ENCODE peak calls at places on chromosomes 3 and 15, in six cellular contexts. M, J, T, P, H and B are unnamed samples.

GRCh38 chr3:184156522-184156955 is 1.4 kb downstream of the DVL3 start:
- DNase-seq in M (no peak), J (peak; percentile 53), T (peak; percentile 78), P (no peak), H (peak; percentile 49), B (no peak)

GRCh38 chr15:51349156-51349844 is 7.8 kb downstream of the GLDN start:
- DNase-seq in M (no peak), J (no peak), T (no peak), P (no peak), H (no peak), B (no peak)

GRCh38 chr3:128416578-128417150 is 50.0 kb downstream of the DNAJB8 start:
- DNase-seq in M (peak; percentile 92), J (peak; percentile 78), T (peak; percentile 55), P (no peak), H (peak; percentile 72), B (no peak)

GRCh38 chr3:14780927-14781507 is 37.7 kb upstream of the FGD5 start:
- DNase-seq in M (peak; percentile 74), J (peak; percentile 61), T (no peak), P (peak; percentile 31), H (peak; percentile 43), B (peak; percentile 89)

GRCh38 chr15:42591238-42591936 is 16.0 kb downstream of the STARD9 start:
- DNase-seq in M (no peak), J (peak; percentile 84), T (peak; percentile 33), P (no peak), H (peak; percentile 41), B (peak; percentile 46)

GRCh38 chr15:77416954-77417353 is 3.0 kb downstream of the PEAK1 start:
- DNase-seq in M (no peak), J (no peak), T (no peak), P (no peak), H (no peak), B (no peak)

GRCh38 chr15:48109856-48110531 is 10.8 kb upstream of the SLC24A5 start:
- DNase-seq in M (no peak), J (no peak), T (no peak), P (no peak), H (no peak), B (no peak)

GRCh38 chr3:61991706-61992105 is 381.6 kb downstream of the FEZF2 start:
- DNase-seq in M (no peak), J (no peak), T (no peak), P (no peak), H (no peak), B (no peak)

GRCh38 chr3:29618395-29619291 is 337.8 kb downstream of the RBMS3 start:
- DNase-seq in M (no peak), J (no peak), T (no peak), P (no peak), H (no peak), B (no peak)

GRCh38 chr15:80906159-80906775 is 83.4 kb downstream of the MESD start:
- DNase-seq in M (peak; percentile 44), J (peak; percentile 44), T (no peak), P (no peak), H (no peak), B (no peak)

GRCh38 chr3:23859839-23860382 is 54.2 kb downstream of the UBE2E1 start:
- DNase-seq in M (no peak), J (no peak), T (no peak), P (no peak), H (no peak), B (no peak)

GRCh38 chr15:41150279-41150678 is 34.2 kb upstream of the INO80 start:
- DNase-seq in M (no peak), J (no peak), T (no peak), P (no peak), H (no peak), B (no peak)

GRCh38 chr3:150626148-150626930 is 23.2 kb downstream of the SELENOT start:
- DNase-seq in M (no peak), J (no peak), T (no peak), P (no peak), H (no peak), B (no peak)

GRCh38 chr15:98000249-98001203 is 40.0 kb downstream of the ARRDC4 start:
- DNase-seq in M (no peak), J (no peak), T (no peak), P (no peak), H (no peak), B (no peak)

GRCh38 chr15:69293741-69294615 is 4.7 kb upstream of the PAQR5 start:
- DNase-seq in M (no peak), J (no peak), T (no peak), P (no peak), H (no peak), B (no peak)

GRCh38 chr15:66898656-66899402 is 166.6 kb upstream of the SMAD3 start:
- DNase-seq in M (no peak), J (no peak), T (no peak), P (no peak), H (no peak), B (no peak)

GRCh38 chr3:4419920-4420319 is 47.1 kb downstream of the SUMF1 start:
- DNase-seq in M (no peak), J (no peak), T (no peak), P (no peak), H (no peak), B (no peak)

GRCh38 chr3:4417449-4417848 is 49.6 kb downstream of the SUMF1 start:
- DNase-seq in M (no peak), J (no peak), T (no peak), P (no peak), H (no peak), B (no peak)

GRCh38 chr3:4418156-4418555 is 48.9 kb downstream of the SUMF1 start:
- DNase-seq in M (no peak), J (no peak), T (no peak), P (no peak), H (no peak), B (no peak)

GRCh38 chr3:4419386-4419785 is 47.7 kb downstream of the SUMF1 start:
- DNase-seq in M (no peak), J (no peak), T (no peak), P (no peak), H (no peak), B (no peak)

DNA sequence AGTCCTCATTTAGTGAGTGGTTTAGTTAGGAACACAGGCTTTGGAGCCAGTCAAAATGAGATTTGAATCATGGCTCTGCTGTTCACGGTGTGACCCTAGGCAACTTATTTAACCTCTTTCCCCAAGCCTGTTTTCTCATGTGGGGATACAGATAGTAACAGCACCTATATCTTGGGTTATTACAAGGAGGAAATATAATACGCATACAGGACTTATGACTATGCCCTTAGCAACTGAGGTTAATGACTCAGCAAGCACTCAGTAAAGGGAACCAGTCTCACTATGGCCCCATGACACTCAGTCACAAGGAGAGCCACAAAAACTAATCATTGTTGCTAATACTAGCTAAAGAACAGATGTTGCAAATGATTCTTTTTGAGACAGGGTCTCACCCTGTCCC is 45.9 kb downstream of the SUMF1 start:
- DNase-seq in M (no peak), J (no peak), T (no peak), P (no peak), H (no peak), B (no peak)
- TF ChIP-seq JUND in M (no peak), J (no peak), T (no peak), P (no peak), H (peak; percentile 74), B (no peak)

GRCh38 chr15:89837830-89838178 is 23.2 kb upstream of the ANPEP start:
- DNase-seq in M (no peak), J (no peak), T (no peak), P (no peak), H (no peak), B (peak; percentile 33)

GRCh38 chr15:89839424-89839823 is 24.8 kb upstream of the ANPEP start:
- DNase-seq in M (no peak), J (no peak), T (no peak), P (no peak), H (no peak), B (no peak)

GRCh38 chr15:89836255-89837133 is 21.8 kb upstream of the ANPEP start:
- DNase-seq in M (no peak), J (no peak), T (no peak), P (no peak), H (no peak), B (no peak)

GRCh38 chr15:89835190-89835564 is 20.5 kb upstream of the ANPEP start:
- DNase-seq in M (no peak), J (no peak), T (no peak), P (no peak), H (no peak), B (no peak)

DNA sequence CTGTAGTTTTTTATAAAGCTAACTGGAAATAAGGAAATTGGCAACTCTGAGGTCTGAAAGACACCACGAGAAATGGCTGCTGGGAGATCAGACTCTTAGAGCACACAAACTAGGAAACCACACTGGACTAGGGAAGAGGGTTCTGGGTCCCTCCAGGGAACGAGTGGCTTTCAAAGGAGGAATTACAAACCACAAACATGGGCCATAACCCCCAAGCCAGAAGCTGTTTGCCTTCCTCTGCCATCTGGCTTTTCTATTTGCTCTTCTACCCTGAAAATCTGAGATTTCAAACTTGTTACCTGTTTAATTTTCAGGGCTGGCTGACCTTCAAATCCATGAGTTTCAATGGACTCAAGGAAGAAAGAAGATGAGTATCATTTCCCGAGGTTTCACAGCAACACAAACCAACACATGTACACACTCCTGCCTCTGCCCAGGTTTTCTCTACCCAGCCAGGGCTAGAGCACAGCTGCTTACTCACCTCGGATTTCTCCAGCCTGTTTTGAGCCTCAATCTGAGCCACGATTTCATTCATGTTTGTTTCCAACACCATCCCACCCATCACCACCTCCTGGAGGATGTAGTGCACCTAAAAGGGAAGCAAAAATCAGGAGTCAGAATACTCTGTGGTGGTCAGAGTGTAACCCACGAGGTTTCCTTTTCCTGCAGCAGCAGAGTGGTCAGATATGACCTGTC is 22.6 kb upstream of the ANPEP start:
- DNase-seq in M (no peak), J (no peak), T (no peak), P (no peak), H (no peak), B (peak; percentile 94)
- TF ChIP-seq JUND in M (no peak), J (no peak), T (peak; percentile 10), P (no peak), H (no peak), B (no peak)

GRCh38 chr3:17260257-17260656 is 375.5 kb downstream of the PLCL2 start:
- DNase-seq in M (no peak), J (no peak), T (no peak), P (no peak), H (no peak), B (no peak)

GRCh38 chr3:17261627-17262369 is 377.0 kb downstream of the PLCL2 start:
- DNase-seq in M (no peak), J (no peak), T (no peak), P (no peak), H (no peak), B (no peak)

GRCh38 chr3:17258823-17259436 is 374.2 kb downstream of the PLCL2 start:
- DNase-seq in M (peak; percentile 13), J (peak; percentile 14), T (peak; percentile 38), P (no peak), H (peak; percentile 41), B (peak; percentile 53)

DNA sequence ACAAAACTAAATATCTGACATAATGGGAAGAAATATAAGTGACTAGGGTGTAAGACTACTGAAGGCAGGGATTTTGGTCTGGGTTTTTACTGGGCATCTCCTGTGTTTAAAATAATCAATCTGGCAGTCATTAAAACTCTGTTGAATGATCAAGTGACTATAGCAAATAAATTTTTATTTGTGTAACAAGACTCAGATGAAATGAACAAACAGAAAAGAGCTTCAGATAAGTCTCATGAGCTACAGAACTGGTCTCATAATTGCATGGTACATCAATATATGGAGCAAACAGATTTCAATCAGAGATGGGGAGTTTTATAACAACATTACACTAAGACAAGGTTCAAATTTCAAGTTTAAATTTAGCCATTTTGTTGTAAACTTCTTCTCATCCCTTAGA is 372.5 kb downstream of the PLCL2 start:
- DNase-seq in M (no peak), J (no peak), T (no peak), P (no peak), H (no peak), B (peak; percentile 12)
- TF ChIP-seq JUND in M (no peak), J (no peak), T (no peak), P (no peak), H (no peak), B (no peak)

GRCh38 chr3:71723452-71724170 is 1.6 kb downstream of the EIF4E3 start:
- DNase-seq in M (no peak), J (no peak), T (no peak), P (no peak), H (no peak), B (no peak)
- TF ChIP-seq JUND in M (no peak), J (no peak), T (no peak), P (no peak), H (no peak), B (no peak)